ENCODE peak calls at places on chromosome 17, in six cellular contexts. One of them, this sample, is unnamed.

GRCh38 chr17:74020522-74020921 is 183.0 kb upstream of the RPL38 start:
- DNase-seq in endothelial cell: no peak
- DNase-seq in stimulated activated CD4-positive, alpha-beta T cell treated with anti-CD3 and anti-CD28 coated beads, Interleukin-2, amount 100 ng/mL, for 4 hours: no peak
- DNase-seq in NCI-H2171: no peak
- DNase-seq in EL: no peak
- DNase-seq in HFFc6: no peak
- DNase-seq in this sample: no peak

GRCh38 chr17:69710926-69711325 is 296.4 kb downstream of the MAP2K6 start:
- DNase-seq in endothelial cell: no peak
- DNase-seq in stimulated activated CD4-positive, alpha-beta T cell treated with anti-CD3 and anti-CD28 coated beads, Interleukin-2, amount 100 ng/mL, for 4 hours: no peak
- DNase-seq in NCI-H2171: no peak
- DNase-seq in EL: no peak
- DNase-seq in HFFc6: no peak
- DNase-seq in this sample: no peak

GRCh38 chr17:37273419-37274051 is 102.2 kb upstream of the C17orf78 start:
- DNase-seq in endothelial cell: no peak
- DNase-seq in stimulated activated CD4-positive, alpha-beta T cell treated with anti-CD3 and anti-CD28 coated beads, Interleukin-2, amount 100 ng/mL, for 4 hours: no peak
- DNase-seq in NCI-H2171: no peak
- DNase-seq in EL: peak; percentile 3
- DNase-seq in HFFc6: peak; percentile 22
- DNase-seq in this sample: peak; percentile 84

GRCh38 chr17:7308625-7309433 is 1.4 kb downstream of the EIF5A start:
- DNase-seq in endothelial cell: peak; percentile 67
- DNase-seq in stimulated activated CD4-positive, alpha-beta T cell treated with anti-CD3 and anti-CD28 coated beads, Interleukin-2, amount 100 ng/mL, for 4 hours: peak; percentile 86
- DNase-seq in NCI-H2171: peak; percentile 29
- DNase-seq in EL: peak; percentile 90
- DNase-seq in HFFc6: peak; percentile 80
- DNase-seq in this sample: peak; percentile 82

GRCh38 chr17:1647802-1648581 is 1.7 kb downstream of the RILP start:
- DNase-seq in endothelial cell: peak; percentile 46
- DNase-seq in stimulated activated CD4-positive, alpha-beta T cell treated with anti-CD3 and anti-CD28 coated beads, Interleukin-2, amount 100 ng/mL, for 4 hours: no peak
- DNase-seq in NCI-H2171: peak; percentile 76
- DNase-seq in EL: peak; percentile 32
- DNase-seq in HFFc6: no peak
- DNase-seq in this sample: peak; percentile 63

GRCh38 chr17:49931416-49931815 is 37.6 kb upstream of the DLX4 start:
- DNase-seq in endothelial cell: no peak
- DNase-seq in stimulated activated CD4-positive, alpha-beta T cell treated with anti-CD3 and anti-CD28 coated beads, Interleukin-2, amount 100 ng/mL, for 4 hours: no peak
- DNase-seq in NCI-H2171: no peak
- DNase-seq in EL: no peak
- DNase-seq in HFFc6: no peak
- DNase-seq in this sample: no peak

GRCh38 chr17:1122681-1123396 is 56.9 kb downstream of the ABR start:
- DNase-seq in endothelial cell: peak; percentile 88
- DNase-seq in stimulated activated CD4-positive, alpha-beta T cell treated with anti-CD3 and anti-CD28 coated beads, Interleukin-2, amount 100 ng/mL, for 4 hours: peak; percentile 74
- DNase-seq in NCI-H2171: peak; percentile 45
- DNase-seq in EL: peak; percentile 70
- DNase-seq in HFFc6: peak; percentile 39
- DNase-seq in this sample: peak; percentile 87

GRCh38 chr17:47604268-47604927 is 45.3 kb upstream of the KPNB1 start:
- DNase-seq in endothelial cell: no peak
- DNase-seq in stimulated activated CD4-positive, alpha-beta T cell treated with anti-CD3 and anti-CD28 coated beads, Interleukin-2, amount 100 ng/mL, for 4 hours: no peak
- DNase-seq in NCI-H2171: peak; percentile 89
- DNase-seq in EL: no peak
- DNase-seq in HFFc6: peak; percentile 26
- DNase-seq in this sample: no peak

GRCh38 chr17:68061512-68062313 is 26.2 kb downstream of the KPNA2 start:
- DNase-seq in endothelial cell: no peak
- DNase-seq in stimulated activated CD4-positive, alpha-beta T cell treated with anti-CD3 and anti-CD28 coated beads, Interleukin-2, amount 100 ng/mL, for 4 hours: no peak
- DNase-seq in NCI-H2171: no peak
- DNase-seq in EL: peak; percentile 62
- DNase-seq in HFFc6: peak; percentile 24
- DNase-seq in this sample: no peak

GRCh38 chr17:11506635-11507034 is 91.6 kb upstream of the DNAH9 start:
- DNase-seq in endothelial cell: no peak
- DNase-seq in stimulated activated CD4-positive, alpha-beta T cell treated with anti-CD3 and anti-CD28 coated beads, Interleukin-2, amount 100 ng/mL, for 4 hours: no peak
- DNase-seq in NCI-H2171: no peak
- DNase-seq in EL: no peak
- DNase-seq in HFFc6: no peak
- DNase-seq in this sample: no peak

GRCh38 chr17:39605492-39606433 is 2.0 kb downstream of the NEUROD2 start:
- DNase-seq in endothelial cell: no peak
- DNase-seq in stimulated activated CD4-positive, alpha-beta T cell treated with anti-CD3 and anti-CD28 coated beads, Interleukin-2, amount 100 ng/mL, for 4 hours: no peak
- DNase-seq in NCI-H2171: no peak
- DNase-seq in EL: no peak
- DNase-seq in HFFc6: no peak
- DNase-seq in this sample: no peak

GRCh38 chr17:2897605-2898004 is 101.4 kb downstream of the RAP1GAP2 start:
- DNase-seq in endothelial cell: no peak
- DNase-seq in stimulated activated CD4-positive, alpha-beta T cell treated with anti-CD3 and anti-CD28 coated beads, Interleukin-2, amount 100 ng/mL, for 4 hours: no peak
- DNase-seq in NCI-H2171: no peak
- DNase-seq in EL: no peak
- DNase-seq in HFFc6: no peak
- DNase-seq in this sample: no peak

GRCh38 chr17:80427366-80428282 is 12.7 kb downstream of the ENDOV start:
- DNase-seq in endothelial cell: no peak
- DNase-seq in stimulated activated CD4-positive, alpha-beta T cell treated with anti-CD3 and anti-CD28 coated beads, Interleukin-2, amount 100 ng/mL, for 4 hours: no peak
- DNase-seq in NCI-H2171: no peak
- DNase-seq in EL: no peak
- DNase-seq in HFFc6: no peak
- DNase-seq in this sample: peak; percentile 98

GRCh38 chr17:44905006-44906000 is 6.1 kb upstream of the EFTUD2 start:
- DNase-seq in endothelial cell: no peak
- DNase-seq in stimulated activated CD4-positive, alpha-beta T cell treated with anti-CD3 and anti-CD28 coated beads, Interleukin-2, amount 100 ng/mL, for 4 hours: no peak
- DNase-seq in NCI-H2171: no peak
- DNase-seq in EL: no peak
- DNase-seq in HFFc6: no peak
- DNase-seq in this sample: peak; percentile 43

GRCh38 chr17:48970865-48971687 is 2.7 kb upstream of the GIP start:
- DNase-seq in endothelial cell: no peak
- DNase-seq in stimulated activated CD4-positive, alpha-beta T cell treated with anti-CD3 and anti-CD28 coated beads, Interleukin-2, amount 100 ng/mL, for 4 hours: no peak
- DNase-seq in NCI-H2171: no peak
- DNase-seq in EL: no peak
- DNase-seq in HFFc6: no peak
- DNase-seq in this sample: peak; percentile 86

GRCh38 chr17:48587276-48588073 is 2.6 kb downstream of the HOXB3 start:
- DNase-seq in endothelial cell: no peak
- DNase-seq in stimulated activated CD4-positive, alpha-beta T cell treated with anti-CD3 and anti-CD28 coated beads, Interleukin-2, amount 100 ng/mL, for 4 hours: no peak
- DNase-seq in NCI-H2171: no peak
- DNase-seq in EL: no peak
- DNase-seq in HFFc6: no peak
- DNase-seq in this sample: peak; percentile 59

GRCh38 chr17:78979780-78980623 is at the start of gene LGALS3BP:
- DNase-seq in endothelial cell: no peak
- DNase-seq in stimulated activated CD4-positive, alpha-beta T cell treated with anti-CD3 and anti-CD28 coated beads, Interleukin-2, amount 100 ng/mL, for 4 hours: peak; percentile 10
- DNase-seq in NCI-H2171: peak; percentile 58
- DNase-seq in EL: peak; percentile 88
- DNase-seq in HFFc6: peak; percentile 51
- DNase-seq in this sample: no peak

GRCh38 chr17:55825213-55825612 is 74.4 kb downstream of the PCTP start:
- DNase-seq in endothelial cell: no peak
- DNase-seq in stimulated activated CD4-positive, alpha-beta T cell treated with anti-CD3 and anti-CD28 coated beads, Interleukin-2, amount 100 ng/mL, for 4 hours: no peak
- DNase-seq in NCI-H2171: no peak
- DNase-seq in EL: no peak
- DNase-seq in HFFc6: no peak
- DNase-seq in this sample: no peak

GRCh38 chr17:80080081-80080480 is 21.3 kb upstream of the GAA start:
- DNase-seq in endothelial cell: no peak
- DNase-seq in stimulated activated CD4-positive, alpha-beta T cell treated with anti-CD3 and anti-CD28 coated beads, Interleukin-2, amount 100 ng/mL, for 4 hours: no peak
- DNase-seq in NCI-H2171: no peak
- DNase-seq in EL: peak; percentile 32
- DNase-seq in HFFc6: no peak
- DNase-seq in this sample: no peak

GRCh38 chr17:75508848-75509450 is 6.4 kb downstream of the CASKIN2 start:
- DNase-seq in endothelial cell: no peak
- DNase-seq in stimulated activated CD4-positive, alpha-beta T cell treated with anti-CD3 and anti-CD28 coated beads, Interleukin-2, amount 100 ng/mL, for 4 hours: no peak
- DNase-seq in NCI-H2171: no peak
- DNase-seq in EL: no peak
- DNase-seq in HFFc6: no peak
- DNase-seq in this sample: no peak

GRCh38 chr17:19762515-19762961 is 14.4 kb upstream of the ALDH3A1 start:
- DNase-seq in endothelial cell: peak; percentile 88
- DNase-seq in stimulated activated CD4-positive, alpha-beta T cell treated with anti-CD3 and anti-CD28 coated beads, Interleukin-2, amount 100 ng/mL, for 4 hours: peak; percentile 19
- DNase-seq in NCI-H2171: peak; percentile 32
- DNase-seq in EL: peak; percentile 42
- DNase-seq in HFFc6: peak; percentile 59
- DNase-seq in this sample: peak; percentile 84

GRCh38 chr17:32621612-32622312 is 135.0 kb downstream of the CDK5R1 start:
- DNase-seq in endothelial cell: no peak
- DNase-seq in stimulated activated CD4-positive, alpha-beta T cell treated with anti-CD3 and anti-CD28 coated beads, Interleukin-2, amount 100 ng/mL, for 4 hours: no peak
- DNase-seq in NCI-H2171: no peak
- DNase-seq in EL: peak; percentile 11
- DNase-seq in HFFc6: no peak
- DNase-seq in this sample: no peak

GRCh38 chr17:79745641-79746105 is 14.9 kb downstream of the ENPP7 start:
- DNase-seq in endothelial cell: no peak
- DNase-seq in stimulated activated CD4-positive, alpha-beta T cell treated with anti-CD3 and anti-CD28 coated beads, Interleukin-2, amount 100 ng/mL, for 4 hours: no peak
- DNase-seq in NCI-H2171: no peak
- DNase-seq in EL: no peak
- DNase-seq in HFFc6: no peak
- DNase-seq in this sample: no peak

GRCh38 chr17:11300201-11300600 is 59.2 kb downstream of the SHISA6 start:
- DNase-seq in endothelial cell: no peak
- DNase-seq in stimulated activated CD4-positive, alpha-beta T cell treated with anti-CD3 and anti-CD28 coated beads, Interleukin-2, amount 100 ng/mL, for 4 hours: no peak
- DNase-seq in NCI-H2171: no peak
- DNase-seq in EL: no peak
- DNase-seq in HFFc6: no peak
- DNase-seq in this sample: no peak